ENCODE peak calls at places on chromosomes 2 and 18, in four cellular contexts. N is HCT116, P is mesendoderm, Z is fibroblast of lung. J is an unnamed sample.

GRCh38 chr2:121902171-121902591 is 146.7 kb downstream of the TSN start:
- DNase-seq in N (no peak), P (peak), Z (no peak), J (no peak)

GRCh38 chr2:101961287-101962242 is 30.2 kb upstream of the IL1R2 start:
- DNase-seq in P (peak), Z (peak), N (no peak), J (peak)

GRCh38 chr2:234204480-234204879 is 154.0 kb downstream of the SPP2 start:
- DNase-seq in Z (peak), N (no peak), P (no peak), J (no peak)

GRCh38 chr18:53603281-53603680 is 621.2 kb downstream of the MBD2 start:
- DNase-seq in N (no peak), Z (no peak), P (no peak), J (no peak)

GRCh38 chr2:95393901-95394300 is 8.6 kb upstream of the FAHD2A start:
- DNase-seq in Z (no peak), N (no peak), P (no peak), J (no peak)

GRCh38 chr2:85911836-85912692 is 23.3 kb upstream of the ST3GAL5 start:
- DNase-seq in Z (peak), N (no peak), P (no peak), J (peak)

GRCh38 chr2:241913703-241914102 is 44.2 kb downstream of the RTP5 start:
- DNase-seq in P (no peak), N (no peak), Z (no peak), J (no peak)

GRCh38 chr2:119225084-119225864 is 1.6 kb downstream of the STEAP3 start:
- DNase-seq in Z (no peak), N (no peak), P (peak), J (no peak)

GRCh38 chr18:41391616-41392610 is 563.1 kb upstream of the PIK3C3 start:
- DNase-seq in P (peak), Z (peak), N (no peak), J (peak)

GRCh38 chr2:117763806-117764205 is 50.7 kb upstream of the DDX18 start:
- DNase-seq in Z (no peak), N (no peak), P (no peak), J (no peak)

GRCh38 chr2:235563056-235563777 is 69.4 kb downstream of the AGAP1 start:
- DNase-seq in P (no peak), Z (no peak), N (no peak), J (peak)
- H3K9ac ChIP-seq in P (no peak), Z (no peak), N (no peak), J (no peak)

GRCh38 chr2:238915196-238915595 is 67.3 kb downstream of the TWIST2 start:
- DNase-seq in Z (no peak), N (no peak), P (no peak), J (no peak)
- H3K4me2 ChIP-seq in Z (no peak), N (peak), P (no peak), J (no peak)

GRCh38 chr2:125397535-125398251 is 1258.3 kb upstream of the GYPC start:
- DNase-seq in N (no peak), Z (no peak), P (no peak), J (no peak)
- H3K9ac ChIP-seq in N (no peak), Z (no peak), P (no peak), J (no peak)

DNA sequence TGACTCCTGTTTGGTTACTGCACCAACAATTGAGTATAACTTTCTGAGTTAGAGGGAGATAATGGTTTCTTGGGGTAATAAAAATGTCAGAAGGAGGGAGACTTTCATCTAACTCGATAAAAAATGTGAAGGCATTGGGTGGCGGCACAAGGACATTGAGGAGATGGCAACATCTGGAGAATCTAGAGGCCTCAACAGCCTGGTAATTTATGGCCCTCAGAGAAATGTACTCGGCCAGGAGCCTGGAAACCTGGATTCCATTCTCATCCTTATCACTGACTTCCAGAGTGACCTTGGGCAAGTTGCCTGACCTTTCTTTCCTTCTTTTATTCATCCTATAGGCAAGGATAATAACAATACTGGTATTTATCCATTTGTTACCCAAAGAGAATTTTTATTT is 173.5 kb upstream of the MEX3C start:
- DNase-seq in P (no peak), N (no peak), Z (no peak), J (no peak)
- H3K4me2 ChIP-seq in P (no peak), N (no peak), Z (no peak), J (no peak)

GRCh38 chr2:240095556-240096523 is 40.3 kb downstream of the COPS9 start:
- DNase-seq in P (peak), Z (no peak), N (no peak), J (no peak)
- H3K9ac ChIP-seq in P (peak), Z (no peak), N (no peak), J (no peak)

GRCh38 chr2:88919087-88919738 is 227.7 kb downstream of the RPIA start:
- DNase-seq in N (no peak), Z (peak), P (peak), J (no peak)
- H3K4me2 ChIP-seq in N (no peak), Z (no peak), P (no peak), J (no peak)

GRCh38 chr2:26584191-26584590 is 57.0 kb downstream of the CIB4 start:
- DNase-seq in Z (no peak), P (no peak), N (no peak), J (no peak)

GRCh38 chr2:26583381-26583911 is 57.7 kb downstream of the CIB4 start:
- DNase-seq in P (no peak), N (no peak), Z (no peak), J (no peak)

GRCh38 chr2:26585966-26586365 is 55.2 kb downstream of the CIB4 start:
- DNase-seq in N (no peak), P (no peak), Z (no peak), J (no peak)

GRCh38 chr2:26584656-26585055 is 56.5 kb downstream of the CIB4 start:
- DNase-seq in P (no peak), N (no peak), Z (no peak), J (no peak)

GRCh38 chr2:26585100-26585499 is 56.1 kb downstream of the CIB4 start:
- DNase-seq in P (no peak), N (no peak), Z (no peak), J (no peak)
- H3K9ac ChIP-seq in P (no peak), N (no peak), Z (no peak), J (no peak)

J was measured in mesenchymal stem cell.